ENCODE peak calls at places on chromosomes 3 and 15, in four cellular contexts. One of them, this sample, is unnamed. For H3K4me1 and H3K9me3, the result is how much of the 10 kb centered on the place peaks cover.

GRCh38 chr15:71802770-71803169 is 7.6 kb upstream of the NR2E3 start:
- DNase-seq in A673: peak
- DNase-seq in CD8-positive, alpha-beta T cell: no peak
- DNase-seq in left lung: no peak
- DNase-seq in this sample: no peak

GRCh38 chr3:101252307-101252706 is 68.1 kb downstream of the IMPG2 start:
- DNase-seq in A673: no peak
- DNase-seq in CD8-positive, alpha-beta T cell: no peak
- DNase-seq in left lung: no peak
- DNase-seq in this sample: no peak

GRCh38 chr3:105967117-105967516 is 98.3 kb upstream of the CBLB start:
- DNase-seq in A673: peak
- DNase-seq in CD8-positive, alpha-beta T cell: no peak
- DNase-seq in left lung: no peak
- DNase-seq in this sample: no peak

GRCh38 chr3:97970929-97971460 is 1.2 kb downstream of the RIOX2 start:
- DNase-seq in A673: no peak
- DNase-seq in CD8-positive, alpha-beta T cell: no peak
- DNase-seq in left lung: no peak
- DNase-seq in this sample: no peak

GRCh38 chr3:16866447-16867025 is 18.2 kb upstream of the PLCL2 start:
- DNase-seq in A673: no peak
- DNase-seq in CD8-positive, alpha-beta T cell: no peak
- DNase-seq in left lung: no peak
- DNase-seq in this sample: no peak

GRCh38 chr15:60399931-60400330 is 2.1 kb upstream of the ANXA2 start:
- DNase-seq in A673: no peak
- DNase-seq in CD8-positive, alpha-beta T cell: no peak
- DNase-seq in left lung: no peak
- DNase-seq in this sample: no peak

GRCh38 chr3:121545049-121545563 is 682 bp downstream of the POLQ start:
- DNase-seq in A673: no peak
- DNase-seq in CD8-positive, alpha-beta T cell: no peak
- DNase-seq in left lung: no peak
- DNase-seq in this sample: no peak

GRCh38 chr3:112627419-112627818 is 13.5 kb downstream of the CCDC80 start:
- DNase-seq in A673: no peak
- DNase-seq in CD8-positive, alpha-beta T cell: no peak
- DNase-seq in left lung: no peak
- DNase-seq in this sample: no peak

GRCh38 chr3:139975592-139976360 is 40.8 kb downstream of the CLSTN2 start:
- DNase-seq in A673: no peak
- DNase-seq in CD8-positive, alpha-beta T cell: no peak
- DNase-seq in left lung: no peak
- DNase-seq in this sample: no peak

GRCh38 chr3:116444099-116444700 is 1.1 kb downstream of the LSAMP start:
- DNase-seq in A673: peak
- DNase-seq in CD8-positive, alpha-beta T cell: no peak
- DNase-seq in left lung: no peak
- DNase-seq in this sample: no peak

GRCh38 chr15:68341851-68342336 is 64.3 kb downstream of the FEM1B start:
- DNase-seq in A673: no peak
- DNase-seq in CD8-positive, alpha-beta T cell: no peak
- DNase-seq in left lung: no peak
- DNase-seq in this sample: no peak

GRCh38 chr3:194395767-194396527 is 3.1 kb downstream of the GP5 start:
- DNase-seq in A673: no peak
- DNase-seq in CD8-positive, alpha-beta T cell: no peak
- DNase-seq in left lung: peak
- DNase-seq in this sample: peak

GRCh38 chr3:186440850-186441249 is 78.8 kb upstream of the DGKG start:
- DNase-seq in A673: no peak
- DNase-seq in CD8-positive, alpha-beta T cell: no peak
- DNase-seq in left lung: no peak
- DNase-seq in this sample: no peak

GRCh38 chr3:29281265-29282228 is 676 bp downstream of the RBMS3 start:
- DNase-seq in A673: peak
- DNase-seq in CD8-positive, alpha-beta T cell: no peak
- DNase-seq in left lung: no peak
- DNase-seq in this sample: no peak

GRCh38 chr15:39359736-39360135 is 221.1 kb upstream of the THBS1 start:
- DNase-seq in A673: no peak
- DNase-seq in CD8-positive, alpha-beta T cell: no peak
- DNase-seq in left lung: no peak
- DNase-seq in this sample: no peak

GRCh38 chr15:81783076-81783475 is 262.7 kb downstream of the MEX3B start:
- DNase-seq in A673: no peak
- DNase-seq in CD8-positive, alpha-beta T cell: no peak
- DNase-seq in left lung: no peak
- DNase-seq in this sample: no peak

GRCh38 chr3:134922866-134923265 is 127.8 kb downstream of the EPHB1 start:
- DNase-seq in A673: no peak
- DNase-seq in CD8-positive, alpha-beta T cell: no peak
- DNase-seq in left lung: no peak
- DNase-seq in this sample: no peak

GRCh38 chr3:172315401-172316091 is 132.7 kb downstream of the GHSR start:
- DNase-seq in A673: peak
- DNase-seq in CD8-positive, alpha-beta T cell: no peak
- DNase-seq in left lung: no peak
- DNase-seq in this sample: no peak

GRCh38 chr15:89122532-89123525 is 34.6 kb downstream of the ABHD2 start:
- DNase-seq in A673: no peak
- DNase-seq in CD8-positive, alpha-beta T cell: no peak
- DNase-seq in left lung: no peak
- DNase-seq in this sample: no peak

GRCh38 chr15:90286678-90287077 is 21.2 kb downstream of the NGRN start:
- DNase-seq in A673: peak
- DNase-seq in CD8-positive, alpha-beta T cell: no peak
- DNase-seq in left lung: no peak
- DNase-seq in this sample: no peak
- TF ChIP-seq CTCF in A673: peak
- TF ChIP-seq CTCF in CD8-positive, alpha-beta T cell: peak
- TF ChIP-seq CTCF in left lung: peak
- TF ChIP-seq CTCF in this sample: peak

DNA sequence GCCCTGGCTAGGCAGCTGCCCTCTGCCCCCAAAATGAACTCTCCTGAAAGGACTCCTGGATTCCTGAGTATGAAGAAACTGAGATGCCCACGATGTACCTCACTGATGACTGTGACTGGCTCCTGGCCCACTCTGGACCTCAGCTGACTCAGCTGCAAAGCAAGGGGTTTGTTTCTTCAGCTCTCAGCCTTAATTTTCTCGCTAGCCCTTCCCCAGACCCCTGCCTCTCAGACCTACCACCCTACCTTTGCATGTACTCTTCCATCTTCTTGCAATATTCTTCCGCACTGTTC is 5.2 kb upstream of the GNAI2 start:
- DNase-seq in A673: no peak
- DNase-seq in CD8-positive, alpha-beta T cell: no peak
- DNase-seq in left lung: no peak
- DNase-seq in this sample: no peak
- H3K4me1 ChIP-seq in A673: under half
- H3K4me1 ChIP-seq in CD8-positive, alpha-beta T cell: under half
- H3K4me1 ChIP-seq in left lung: half or more
- H3K4me1 ChIP-seq in this sample: under half

GRCh38 chr3:51268132-51268531 is 117.0 kb upstream of the MANF start:
- DNase-seq in A673: no peak
- DNase-seq in CD8-positive, alpha-beta T cell: no peak
- DNase-seq in left lung: no peak
- DNase-seq in this sample: no peak

GRCh38 chr3:51269466-51269865 is 115.6 kb upstream of the MANF start:
- DNase-seq in A673: no peak
- DNase-seq in CD8-positive, alpha-beta T cell: no peak
- DNase-seq in left lung: no peak
- DNase-seq in this sample: no peak

GRCh38 chr3:51270559-51270958 is 114.5 kb upstream of the MANF start:
- DNase-seq in A673: no peak
- DNase-seq in CD8-positive, alpha-beta T cell: no peak
- DNase-seq in left lung: no peak
- DNase-seq in this sample: no peak

GRCh38 chr3:51274052-51274451 is 111.0 kb upstream of the MANF start:
- DNase-seq in A673: no peak
- DNase-seq in CD8-positive, alpha-beta T cell: no peak
- DNase-seq in left lung: no peak
- DNase-seq in this sample: no peak

GRCh38 chr3:51271172-51271571 is 113.9 kb upstream of the MANF start:
- DNase-seq in A673: no peak
- DNase-seq in CD8-positive, alpha-beta T cell: no peak
- DNase-seq in left lung: no peak
- DNase-seq in this sample: no peak
- H3K9me3 ChIP-seq in A673: under half
- H3K9me3 ChIP-seq in CD8-positive, alpha-beta T cell: under half
- H3K9me3 ChIP-seq in left lung: under half
- H3K9me3 ChIP-seq in this sample: under half

GRCh38 chr3:126528800-126529541 is 5.0 kb downstream of the CHST13 start:
- DNase-seq in A673: no peak
- DNase-seq in CD8-positive, alpha-beta T cell: no peak
- DNase-seq in left lung: peak
- DNase-seq in this sample: peak
- TF ChIP-seq CTCF in A673: no peak
- TF ChIP-seq CTCF in CD8-positive, alpha-beta T cell: no peak
- TF ChIP-seq CTCF in left lung: no peak
- TF ChIP-seq CTCF in this sample: no peak